ENCODE peak calls at places on chromosomes 1 and 21, in eight cellular contexts. G is astrocyte, Z is AG04450, B is GM23338, R is pancreas, F is GM06990, W is MCF 10A, U is stomach. H is an unnamed sample.

GRCh38 chr1:65793359-65793732 is 651 bp downstream of the PDE4B start:
- DNase-seq in R (no peak), Z (no peak), B (peak), G (peak), W (no peak), U (no peak), F (no peak), H (no peak)

GRCh38 chr1:168708698-168709406 is 20.2 kb downstream of the DPT start:
- DNase-seq in B (no peak), U (no peak), G (no peak), Z (no peak), F (no peak), W (no peak), R (no peak), H (peak)

GRCh38 chr1:237901284-237901870 is 10.7 kb upstream of the ZP4 start:
- DNase-seq in W (peak), B (peak), F (no peak), Z (no peak), U (no peak), R (no peak), G (peak), H (no peak)

GRCh38 chr1:171480035-171480434 is 5.3 kb upstream of the PRRC2C start:
- DNase-seq in G (no peak), U (no peak), R (no peak), W (no peak), Z (no peak), B (peak), F (no peak), H (no peak)

GRCh38 chr1:37561794-37562132 is 5.0 kb downstream of the DNALI1 start:
- DNase-seq in B (peak), G (no peak), R (no peak), U (no peak), W (peak), Z (no peak), F (no peak), H (no peak)

GRCh38 chr1:215269955-215270354 is 187.4 kb downstream of the KCNK2 start:
- DNase-seq in F (no peak), Z (no peak), W (no peak), G (no peak), R (no peak), U (no peak), B (peak), H (no peak)

GRCh38 chr1:43522431-43522775 is 8.3 kb upstream of the PTPRF start:
- DNase-seq in W (no peak), F (no peak), R (no peak), B (no peak), Z (no peak), G (no peak), U (no peak), H (no peak)

GRCh38 chr1:19086176-19086875 is 123.7 kb downstream of the UBR4 start:
- DNase-seq in G (no peak), U (peak), W (no peak), F (no peak), R (no peak), B (no peak), Z (no peak), H (no peak)

GRCh38 chr1:41724248-41724647 is 194.5 kb downstream of the HIVEP3 start:
- DNase-seq in F (no peak), Z (no peak), W (no peak), U (no peak), G (no peak), B (no peak), R (no peak), H (no peak)

GRCh38 chr1:202252271-202252670 is 58.7 kb downstream of the LGR6 start:
- DNase-seq in U (no peak), B (no peak), R (peak), G (no peak), F (no peak), Z (no peak), W (no peak), H (no peak)

GRCh38 chr1:29639741-29640427 is 403.6 kb downstream of the PTPRU start:
- DNase-seq in B (no peak), F (no peak), W (peak), Z (peak), U (no peak), G (peak), R (no peak), H (peak)

GRCh38 chr1:230208619-230209261 is 141.7 kb downstream of the GALNT2 start:
- DNase-seq in W (no peak), F (peak), B (no peak), U (no peak), R (no peak), Z (no peak), G (no peak), H (no peak)

GRCh38 chr1:77533660-77534295 is 148.7 kb downstream of the ZZZ3 start:
- DNase-seq in G (peak), R (peak), Z (no peak), W (peak), B (peak), U (peak), F (no peak), H (peak)

GRCh38 chr1:44218503-44219300 is 5.4 kb downstream of the DMAP1 start:
- DNase-seq in U (no peak), F (no peak), Z (no peak), G (no peak), R (no peak), B (no peak), W (no peak), H (no peak)

GRCh38 chr1:95233321-95233736 is 681 bp upstream of the RWDD3 start:
- DNase-seq in F (no peak), G (peak), W (no peak), R (peak), U (peak), B (peak), Z (no peak), H (no peak)

GRCh38 chr1:36784147-36784862 is 250.0 kb downstream of the GRIK3 start:
- DNase-seq in G (no peak), R (no peak), Z (no peak), W (no peak), F (no peak), B (no peak), U (no peak), H (no peak)

GRCh38 chr1:178951600-178951999 is 74.1 kb upstream of the FAM20B start:
- DNase-seq in R (no peak), W (no peak), U (no peak), B (no peak), G (no peak), Z (no peak), F (no peak), H (no peak)

GRCh38 chr1:75233302-75233929 is 99.2 kb downstream of the LHX8 start:
- DNase-seq in B (peak), U (no peak), F (no peak), G (peak), W (peak), R (no peak), Z (no peak), H (peak)

GRCh38 chr1:10730985-10731384 is 65.5 kb downstream of the CASZ1 start:
- DNase-seq in G (peak), R (no peak), B (no peak), Z (peak), U (no peak), W (peak), F (no peak), H (no peak)

GRCh38 chr1:167219646-167220536 is 795 bp upstream of the POU2F1 start:
- DNase-seq in Z (peak), R (peak), W (peak), G (peak), U (peak), F (peak), B (peak), H (peak)

GRCh38 chr1:17340358-17340757 is 31.6 kb upstream of the PADI6 start:
- DNase-seq in G (peak), R (peak), F (no peak), W (peak), B (no peak), U (no peak), Z (no peak), H (no peak)

GRCh38 chr1:22806584-22806983 is 95.9 kb downstream of the EPHB2 start:
- DNase-seq in F (no peak), U (no peak), B (no peak), W (no peak), Z (no peak), G (no peak), R (no peak), H (no peak)

GRCh38 chr1:77639056-77639455 is 43.4 kb downstream of the ZZZ3 start:
- DNase-seq in B (no peak), Z (no peak), R (no peak), G (peak), F (no peak), U (no peak), W (peak), H (no peak)

GRCh38 chr1:228125185-228125584 is 14.9 kb upstream of the GUK1 start:
- DNase-seq in F (no peak), W (no peak), Z (no peak), G (no peak), R (no peak), B (no peak), U (no peak), H (no peak)

GRCh38 chr1:118999348-119000071 is 11.4 kb upstream of the TBX15 start:
- DNase-seq in U (no peak), R (no peak), Z (no peak), B (peak), W (no peak), G (no peak), F (no peak), H (no peak)

GRCh38 chr1:193661385-193661784 is 475.0 kb upstream of the B3GALT2 start:
- DNase-seq in U (no peak), B (no peak), W (no peak), F (no peak), Z (no peak), G (no peak), R (no peak), H (peak)

GRCh38 chr1:172356620-172357019 is 63.9 kb upstream of the C1orf105 start:
- DNase-seq in F (no peak), R (no peak), G (peak), Z (peak), U (no peak), B (no peak), W (peak), H (no peak)

GRCh38 chr1:7594002-7594713 is 176.9 kb upstream of the VAMP3 start:
- DNase-seq in Z (no peak), F (no peak), U (no peak), W (no peak), B (no peak), G (no peak), R (peak), H (no peak)

GRCh38 chr1:52237430-52237829 is 95.5 kb downstream of the ZFYVE9 start:
- DNase-seq in F (no peak), W (peak), R (no peak), U (no peak), Z (peak), G (peak), B (no peak), H (no peak)

GRCh38 chr1:52571783-52572182 is 18.9 kb upstream of the TUT4 start:
- DNase-seq in U (no peak), G (no peak), Z (no peak), W (peak), R (no peak), F (no peak), B (peak), H (no peak)

GRCh38 chr1:217040696-217041095 is 317.5 kb upstream of the ESRRG start:
- DNase-seq in B (no peak), Z (no peak), W (no peak), U (no peak), R (no peak), F (no peak), G (peak), H (no peak)

GRCh38 chr1:84735483-84735882 is 45.2 kb upstream of the SSX2IP start:
- DNase-seq in G (peak), Z (no peak), B (no peak), R (no peak), W (no peak), U (no peak), F (no peak), H (no peak)

GRCh38 chr1:40665335-40666171 is at the start of gene RIMS3:
- DNase-seq in G (no peak), R (peak), B (peak), U (peak), W (peak), F (peak), Z (no peak), H (no peak)
- TF ChIP-seq CTCF in G (no peak), R (no peak), B (peak), U (no peak), W (no peak), F (peak), Z (no peak), H (peak)

DNA sequence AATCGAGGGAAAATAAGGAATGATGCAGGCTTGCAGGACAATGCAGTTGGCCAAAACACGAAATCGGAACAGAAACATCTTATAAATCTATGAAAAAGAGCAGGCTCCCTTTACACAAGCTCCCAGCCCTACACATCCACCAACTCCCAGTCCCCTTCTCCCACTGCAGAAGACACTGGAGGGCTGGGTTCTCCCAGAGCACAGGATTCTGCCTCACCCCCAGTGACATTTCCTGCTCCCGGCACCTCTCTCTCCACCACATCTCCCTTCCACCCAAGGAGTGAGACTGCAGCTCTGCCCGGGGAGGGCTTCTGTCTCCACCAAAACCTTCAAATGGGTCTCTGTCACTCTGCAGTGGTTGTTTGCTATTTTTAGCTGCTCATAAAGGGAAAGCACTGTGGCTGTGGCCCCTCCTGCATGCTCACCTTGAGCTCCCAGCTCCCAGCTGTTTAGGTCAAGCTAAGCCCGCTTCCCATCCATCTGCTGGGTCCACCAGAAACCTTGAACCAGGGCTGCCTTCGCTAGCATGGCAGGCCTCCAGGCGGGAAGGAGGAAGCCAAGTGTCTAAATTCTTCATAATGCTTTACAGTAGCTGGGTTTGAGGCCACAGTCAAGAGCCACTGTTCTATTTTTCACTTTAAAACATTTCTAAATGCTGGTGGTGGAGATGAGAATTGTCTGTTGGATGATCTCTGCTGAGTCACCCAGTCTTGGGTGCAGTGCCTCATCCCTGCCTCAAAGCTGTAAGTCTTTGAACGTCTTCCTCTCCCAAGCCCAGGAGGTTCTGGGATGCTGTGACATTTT is 3.3 kb upstream of the C2CD2 start:
- DNase-seq in W (peak), B (no peak), Z (peak), R (no peak), G (peak), U (no peak), F (no peak), H (no peak)
- TF ChIP-seq CTCF in W (no peak), B (no peak), Z (no peak), R (no peak), G (no peak), U (no peak), F (no peak), H (no peak)

GRCh38 chr1:12244078-12244477 is 14.2 kb downstream of the VPS13D start:
- DNase-seq in Z (no peak), R (no peak), F (no peak), B (peak), G (no peak), U (no peak), W (peak), H (no peak)
- TF ChIP-seq CTCF in Z (peak), R (no peak), F (peak), B (peak), G (peak), U (no peak), W (no peak), H (peak)

GRCh38 chr1:70353038-70353437 is 1.5 kb downstream of the ANKRD13C start:
- DNase-seq in F (no peak), B (no peak), U (no peak), G (no peak), W (no peak), Z (no peak), R (no peak), H (no peak)

GRCh38 chr1:70355111-70355407 is 537 bp upstream of the ANKRD13C start:
- DNase-seq in F (no peak), R (no peak), W (no peak), B (no peak), U (no peak), G (no peak), Z (no peak), H (no peak)

GRCh38 chr1:70353641-70354331 is 736 bp downstream of the ANKRD13C start:
- DNase-seq in W (peak), R (no peak), B (peak), F (no peak), Z (peak), G (peak), U (no peak), H (peak)

GRCh38 chr1:70358921-70359564 is 4.5 kb upstream of the ANKRD13C start:
- DNase-seq in F (peak), B (no peak), U (no peak), R (no peak), W (no peak), Z (no peak), G (peak), H (no peak)

DNA sequence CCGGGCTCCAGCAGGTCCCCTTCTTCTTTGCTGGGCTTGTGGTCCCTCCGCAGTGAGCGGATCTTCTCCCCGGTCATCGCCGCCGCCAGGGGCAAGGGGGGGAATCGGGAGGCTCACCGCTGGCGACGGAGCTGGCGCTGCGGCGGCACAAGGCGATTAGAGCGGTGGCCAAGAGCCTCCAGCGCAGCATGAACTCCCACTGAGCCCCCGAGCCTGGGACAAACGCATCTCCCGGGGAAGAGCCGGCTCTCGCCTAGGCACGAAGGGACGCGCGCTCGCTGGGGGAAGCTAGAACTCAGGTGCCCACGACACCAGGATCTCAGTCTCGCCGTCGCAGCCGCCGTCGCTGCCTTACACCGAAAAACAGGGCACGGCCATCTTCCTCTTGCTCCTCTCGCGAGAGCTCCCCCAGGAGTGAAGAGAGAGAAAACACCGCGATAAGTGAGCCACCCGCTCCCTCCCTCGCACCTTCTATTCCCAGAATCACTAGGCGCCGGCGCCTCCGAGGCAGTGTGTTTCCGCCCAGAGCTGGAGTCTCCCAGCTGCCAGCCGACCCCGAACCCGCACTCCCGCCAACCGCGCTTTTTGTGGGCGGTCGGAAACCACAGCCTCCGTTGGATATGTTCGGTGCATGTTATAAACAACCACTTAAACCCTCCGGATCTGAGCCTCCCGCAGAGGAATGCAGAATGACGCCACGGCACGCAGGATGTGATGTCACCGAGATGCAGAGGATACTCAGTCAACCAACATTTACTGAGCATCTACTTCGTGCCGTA is at the start of gene ANKRD13C:
- DNase-seq in G (peak), R (peak), B (peak), Z (peak), U (peak), F (peak), W (peak), H (peak)
- TF ChIP-seq CTCF in G (no peak), R (no peak), B (no peak), Z (peak), U (no peak), F (no peak), W (no peak), H (no peak)

GRCh38 chr1:185720633-185721272 is 13.4 kb upstream of the HMCN1 start:
- DNase-seq in R (no peak), W (peak), U (no peak), F (no peak), B (peak), Z (no peak), G (peak), H (peak)
- TF ChIP-seq CTCF in R (peak), W (peak), U (peak), F (peak), B (no peak), Z (peak), G (peak), H (peak)